ENCODE peak calls at places on chromosomes 11 and 22, in six cellular contexts. E, Q, J, K, S and R are unnamed samples.

GRCh38 chr11:2209900-2210321 is 38.3 kb upstream of the TH start:
- DNase-seq in E (no peak), Q (no peak), J (no peak), K (no peak), S (no peak), R (peak; percentile 36)

GRCh38 chr22:41840216-41840615 is 7.3 kb downstream of the SREBF2 start:
- DNase-seq in E (no peak), Q (no peak), J (no peak), K (no peak), S (no peak), R (no peak)

GRCh38 chr11:121451178-121451981 is 734 bp upstream of the SORL1 start:
- DNase-seq in E (no peak), Q (peak; percentile 83), J (peak; percentile 56), K (no peak), S (no peak), R (peak; percentile 39)

GRCh38 chr22:27804016-27804415 is 2.5 kb upstream of the MN1 start:
- DNase-seq in E (no peak), Q (no peak), J (no peak), K (no peak), S (no peak), R (no peak)

GRCh38 chr22:17712441-17712840 is 61.8 kb downstream of the BID start:
- DNase-seq in E (no peak), Q (no peak), J (no peak), K (no peak), S (no peak), R (no peak)

GRCh38 chr11:88050247-88050646 is 125.0 kb downstream of the RAB38 start:
- DNase-seq in E (no peak), Q (no peak), J (no peak), K (no peak), S (no peak), R (no peak)

GRCh38 chr11:57566035-57566504 is 1.4 kb downstream of the UBE2L6 start:
- DNase-seq in E (no peak), Q (peak; percentile 59), J (no peak), K (no peak), S (no peak), R (peak; percentile 58)

GRCh38 chr11:131491503-131491902 is 121.1 kb downstream of the NTM start:
- DNase-seq in E (no peak), Q (peak; percentile 31), J (no peak), K (no peak), S (no peak), R (no peak)

GRCh38 chr11:134393638-134394037 is 18.4 kb downstream of the B3GAT1 start:
- DNase-seq in E (peak; percentile 63), Q (peak; percentile 65), J (no peak), K (no peak), S (peak; percentile 44), R (peak; percentile 61)

GRCh38 chr11:45922425-45923082 is at the start of gene LARGE2:
- DNase-seq in E (no peak), Q (peak; percentile 77), J (peak; percentile 55), K (peak; percentile 85), S (peak; percentile 78), R (peak; percentile 66)

GRCh38 chr11:134604886-134605285 is 192.8 kb upstream of the B3GAT1 start:
- DNase-seq in E (no peak), Q (no peak), J (no peak), K (no peak), S (no peak), R (no peak)

GRCh38 chr11:7657306-7658025 is 15.8 kb downstream of the CYB5R2 start:
- DNase-seq in E (peak; percentile 50), Q (peak; percentile 74), J (no peak), K (peak; percentile 66), S (peak; percentile 50), R (no peak)

GRCh38 chr11:14703731-14704130 is 60.1 kb downstream of the PDE3B start:
- DNase-seq in E (no peak), Q (no peak), J (no peak), K (no peak), S (no peak), R (no peak)

GRCh38 chr11:34303028-34303427 is 54.8 kb downstream of the ABTB2 start:
- DNase-seq in E (no peak), Q (no peak), J (no peak), K (no peak), S (no peak), R (no peak)